ENCODE peak calls at places on chromosomes 6 and 20, in six cellular contexts. One of them, this sample, is unnamed.

GRCh38 chr6:14059791-14060436 is 57.7 kb upstream of the CD83 start:
- DNase-seq in adipocyte: no peak
- DNase-seq in T-helper 9 cell: no peak
- DNase-seq in GDM1: no peak
- DNase-seq in DND-41: no peak
- DNase-seq in activated T-helper 1 cell treated with Interleukin-2 at 50 U/mL for 16 hours: no peak
- DNase-seq in this sample: no peak

GRCh38 chr6:134249759-134250602 is 67.9 kb downstream of the SGK1 start:
- DNase-seq in T-helper 9 cell: no peak
- DNase-seq in adipocyte: peak
- DNase-seq in activated T-helper 1 cell treated with Interleukin-2 at 50 U/mL for 16 hours: no peak
- DNase-seq in DND-41: no peak
- DNase-seq in GDM1: no peak
- DNase-seq in this sample: no peak

GRCh38 chr6:74971631-74972030 is 234.2 kb downstream of the COL12A1 start:
- DNase-seq in adipocyte: no peak
- DNase-seq in GDM1: no peak
- DNase-seq in activated T-helper 1 cell treated with Interleukin-2 at 50 U/mL for 16 hours: no peak
- DNase-seq in DND-41: no peak
- DNase-seq in T-helper 9 cell: no peak
- DNase-seq in this sample: no peak

GRCh38 chr20:53547664-53548239 is 45.9 kb downstream of the ZNF217 start:
- DNase-seq in adipocyte: peak
- DNase-seq in DND-41: peak
- DNase-seq in activated T-helper 1 cell treated with Interleukin-2 at 50 U/mL for 16 hours: no peak
- DNase-seq in T-helper 9 cell: no peak
- DNase-seq in GDM1: peak
- DNase-seq in this sample: peak

GRCh38 chr20:1364106-1364505 is 28.7 kb downstream of the FKBP1A start:
- DNase-seq in DND-41: peak
- DNase-seq in adipocyte: no peak
- DNase-seq in T-helper 9 cell: no peak
- DNase-seq in activated T-helper 1 cell treated with Interleukin-2 at 50 U/mL for 16 hours: no peak
- DNase-seq in GDM1: no peak
- DNase-seq in this sample: no peak

GRCh38 chr6:113690255-113690956 is 166.7 kb upstream of the MARCKS start:
- DNase-seq in activated T-helper 1 cell treated with Interleukin-2 at 50 U/mL for 16 hours: no peak
- DNase-seq in DND-41: no peak
- DNase-seq in adipocyte: peak
- DNase-seq in GDM1: no peak
- DNase-seq in T-helper 9 cell: no peak
- DNase-seq in this sample: no peak

GRCh38 chr20:32164984-32165735 is 42.4 kb downstream of the PLAGL2 start:
- DNase-seq in T-helper 9 cell: no peak
- DNase-seq in adipocyte: no peak
- DNase-seq in DND-41: no peak
- DNase-seq in activated T-helper 1 cell treated with Interleukin-2 at 50 U/mL for 16 hours: no peak
- DNase-seq in GDM1: no peak
- DNase-seq in this sample: no peak

GRCh38 chr6:101439790-101440189 is 46.3 kb downstream of the GRIK2 start:
- DNase-seq in GDM1: no peak
- DNase-seq in DND-41: no peak
- DNase-seq in activated T-helper 1 cell treated with Interleukin-2 at 50 U/mL for 16 hours: no peak
- DNase-seq in T-helper 9 cell: no peak
- DNase-seq in adipocyte: peak
- DNase-seq in this sample: no peak

This sample was measured in HL-60.